ENCODE peak calls at places on chromosomes 2 and 18, in nine cellular contexts. One of them, this sample, is unnamed.

GRCh38 chr2:938181-939005 is 12.3 kb upstream of the SNTG2 start:
- DNase-seq in cardiac muscle cell: peak; percentile 85
- DNase-seq in IMR-90: no peak
- DNase-seq in lower leg skin: no peak
- DNase-seq in foreskin keratinocyte: no peak
- DNase-seq in GM13976: no peak
- DNase-seq in Calu3: no peak
- DNase-seq in heart left ventricle: no peak
- DNase-seq in prostate gland: no peak
- DNase-seq in this sample: no peak

GRCh38 chr2:15633971-15634346 is 42.3 kb downstream of the DDX1 start:
- DNase-seq in IMR-90: no peak
- DNase-seq in foreskin keratinocyte: no peak
- DNase-seq in heart left ventricle: no peak
- DNase-seq in cardiac muscle cell: no peak
- DNase-seq in prostate gland: no peak
- DNase-seq in Calu3: no peak
- DNase-seq in lower leg skin: no peak
- DNase-seq in GM13976: no peak
- DNase-seq in this sample: no peak

GRCh38 chr2:46260305-46260704 is 36.9 kb upstream of the EPAS1 start:
- DNase-seq in lower leg skin: no peak
- DNase-seq in foreskin keratinocyte: no peak
- DNase-seq in IMR-90: no peak
- DNase-seq in cardiac muscle cell: peak; percentile 63
- DNase-seq in GM13976: no peak
- DNase-seq in prostate gland: no peak
- DNase-seq in Calu3: no peak
- DNase-seq in heart left ventricle: no peak
- DNase-seq in this sample: no peak

GRCh38 chr2:139201516-139201915 is 421.3 kb upstream of the NXPH2 start:
- DNase-seq in cardiac muscle cell: no peak
- DNase-seq in prostate gland: no peak
- DNase-seq in heart left ventricle: no peak
- DNase-seq in lower leg skin: no peak
- DNase-seq in GM13976: no peak
- DNase-seq in foreskin keratinocyte: no peak
- DNase-seq in Calu3: no peak
- DNase-seq in IMR-90: no peak
- DNase-seq in this sample: no peak

GRCh38 chr2:239881031-239881471 is 144.1 kb downstream of the NDUFA10 start:
- DNase-seq in lower leg skin: no peak
- DNase-seq in heart left ventricle: no peak
- DNase-seq in cardiac muscle cell: no peak
- DNase-seq in Calu3: no peak
- DNase-seq in prostate gland: no peak
- DNase-seq in IMR-90: no peak
- DNase-seq in GM13976: no peak
- DNase-seq in foreskin keratinocyte: no peak
- DNase-seq in this sample: no peak

GRCh38 chr2:28340312-28341202 is 52.1 kb upstream of the FOSL2 start:
- DNase-seq in Calu3: no peak
- DNase-seq in GM13976: no peak
- DNase-seq in prostate gland: no peak
- DNase-seq in IMR-90: no peak
- DNase-seq in foreskin keratinocyte: no peak
- DNase-seq in lower leg skin: no peak
- DNase-seq in cardiac muscle cell: no peak
- DNase-seq in heart left ventricle: no peak
- DNase-seq in this sample: no peak

GRCh38 chr2:188028739-188029138 is 262.9 kb upstream of the GULP1 start:
- DNase-seq in heart left ventricle: no peak
- DNase-seq in foreskin keratinocyte: no peak
- DNase-seq in cardiac muscle cell: no peak
- DNase-seq in Calu3: no peak
- DNase-seq in IMR-90: no peak
- DNase-seq in GM13976: no peak
- DNase-seq in lower leg skin: no peak
- DNase-seq in prostate gland: no peak
- DNase-seq in this sample: no peak

GRCh38 chr2:240813231-240813921 is 6.6 kb downstream of the KIF1A start:
- DNase-seq in GM13976: no peak
- DNase-seq in Calu3: no peak
- DNase-seq in cardiac muscle cell: no peak
- DNase-seq in prostate gland: no peak
- DNase-seq in foreskin keratinocyte: no peak
- DNase-seq in lower leg skin: no peak
- DNase-seq in heart left ventricle: no peak
- DNase-seq in IMR-90: no peak
- DNase-seq in this sample: no peak

GRCh38 chr2:128347701-128348504 is 29.2 kb upstream of the HS6ST1 start:
- DNase-seq in foreskin keratinocyte: no peak
- DNase-seq in prostate gland: peak; percentile 75
- DNase-seq in cardiac muscle cell: peak; percentile 90
- DNase-seq in heart left ventricle: peak; percentile 88
- DNase-seq in IMR-90: peak; percentile 23
- DNase-seq in GM13976: no peak
- DNase-seq in lower leg skin: no peak
- DNase-seq in Calu3: no peak
- DNase-seq in this sample: no peak

GRCh38 chr2:2026851-2027250 is 282.5 kb upstream of the PXDN start:
- DNase-seq in IMR-90: no peak
- DNase-seq in GM13976: no peak
- DNase-seq in heart left ventricle: no peak
- DNase-seq in lower leg skin: no peak
- DNase-seq in Calu3: no peak
- DNase-seq in prostate gland: no peak
- DNase-seq in foreskin keratinocyte: no peak
- DNase-seq in cardiac muscle cell: no peak
- DNase-seq in this sample: no peak

GRCh38 chr2:120844098-120844738 is 108.5 kb downstream of the GLI2 start:
- DNase-seq in IMR-90: no peak
- DNase-seq in heart left ventricle: no peak
- DNase-seq in Calu3: no peak
- DNase-seq in GM13976: no peak
- DNase-seq in lower leg skin: no peak
- DNase-seq in foreskin keratinocyte: no peak
- DNase-seq in cardiac muscle cell: no peak
- DNase-seq in prostate gland: no peak
- DNase-seq in this sample: no peak

GRCh38 chr2:111116843-111117665 is 3.7 kb upstream of the BCL2L11 start:
- DNase-seq in lower leg skin: peak; percentile 65
- DNase-seq in GM13976: peak; percentile 75
- DNase-seq in cardiac muscle cell: peak; percentile 78
- DNase-seq in foreskin keratinocyte: peak; percentile 66
- DNase-seq in prostate gland: peak; percentile 75
- DNase-seq in Calu3: peak; percentile 83
- DNase-seq in IMR-90: peak; percentile 71
- DNase-seq in heart left ventricle: peak; percentile 75
- DNase-seq in this sample: peak; percentile 79

GRCh38 chr2:65452150-65452895 is 19.9 kb upstream of the SPRED2 start:
- DNase-seq in prostate gland: no peak
- DNase-seq in lower leg skin: no peak
- DNase-seq in IMR-90: no peak
- DNase-seq in foreskin keratinocyte: peak; percentile 88
- DNase-seq in cardiac muscle cell: no peak
- DNase-seq in GM13976: no peak
- DNase-seq in heart left ventricle: no peak
- DNase-seq in Calu3: no peak
- DNase-seq in this sample: no peak

DNA sequence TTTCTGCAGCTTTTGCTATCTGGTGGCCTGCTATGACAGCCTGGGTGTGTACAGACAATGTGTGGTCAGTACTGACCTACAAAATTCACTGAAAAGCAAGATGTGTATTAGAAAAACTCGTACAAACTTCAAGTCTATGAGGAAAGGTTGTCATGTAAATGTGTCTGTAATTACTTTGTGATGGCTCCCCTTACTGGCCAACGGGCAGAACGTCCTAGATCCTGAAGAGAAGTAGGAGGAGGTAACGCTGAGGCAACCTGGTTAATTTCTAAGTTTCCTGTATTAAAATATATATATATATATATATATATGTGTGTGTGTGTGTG is 95.5 kb downstream of the GALNT3 start:
- DNase-seq in cardiac muscle cell: peak; percentile 74
- DNase-seq in IMR-90: peak; percentile 43
- DNase-seq in GM13976: peak; percentile 7
- DNase-seq in foreskin keratinocyte: peak; percentile 54
- DNase-seq in lower leg skin: no peak
- DNase-seq in prostate gland: peak; percentile 19
- DNase-seq in Calu3: peak; percentile 38
- DNase-seq in heart left ventricle: peak; percentile 25
- DNase-seq in this sample: no peak
- TF ChIP-seq CTCF in cardiac muscle cell: peak; percentile 59
- TF ChIP-seq CTCF in IMR-90: peak; percentile 43
- TF ChIP-seq CTCF in GM13976: no peak
- TF ChIP-seq CTCF in foreskin keratinocyte: peak; percentile 75
- TF ChIP-seq CTCF in lower leg skin: no peak
- TF ChIP-seq CTCF in prostate gland: no peak
- TF ChIP-seq CTCF in Calu3: no peak
- TF ChIP-seq CTCF in heart left ventricle: peak; percentile 35
- TF ChIP-seq CTCF in this sample: peak; percentile 77

GRCh38 chr2:160329196-160329595 is 129.1 kb upstream of the ITGB6 start:
- DNase-seq in foreskin keratinocyte: no peak
- DNase-seq in IMR-90: no peak
- DNase-seq in heart left ventricle: no peak
- DNase-seq in lower leg skin: no peak
- DNase-seq in GM13976: no peak
- DNase-seq in Calu3: no peak
- DNase-seq in prostate gland: no peak
- DNase-seq in cardiac muscle cell: no peak
- DNase-seq in this sample: no peak

GRCh38 chr2:160334028-160334729 is 134.1 kb upstream of the ITGB6 start:
- DNase-seq in cardiac muscle cell: peak; percentile 89
- DNase-seq in foreskin keratinocyte: peak; percentile 50
- DNase-seq in GM13976: no peak
- DNase-seq in Calu3: no peak
- DNase-seq in lower leg skin: no peak
- DNase-seq in IMR-90: peak; percentile 71
- DNase-seq in heart left ventricle: no peak
- DNase-seq in prostate gland: no peak
- DNase-seq in this sample: no peak

GRCh38 chr2:160331258-160332025 is 131.4 kb upstream of the ITGB6 start:
- DNase-seq in heart left ventricle: peak; percentile 75
- DNase-seq in GM13976: no peak
- DNase-seq in foreskin keratinocyte: no peak
- DNase-seq in lower leg skin: no peak
- DNase-seq in IMR-90: no peak
- DNase-seq in prostate gland: no peak
- DNase-seq in cardiac muscle cell: no peak
- DNase-seq in Calu3: no peak
- DNase-seq in this sample: no peak

GRCh38 chr2:160333324-160334027 is 133.4 kb upstream of the ITGB6 start:
- DNase-seq in cardiac muscle cell: no peak
- DNase-seq in foreskin keratinocyte: no peak
- DNase-seq in lower leg skin: no peak
- DNase-seq in IMR-90: no peak
- DNase-seq in prostate gland: no peak
- DNase-seq in heart left ventricle: no peak
- DNase-seq in Calu3: no peak
- DNase-seq in GM13976: no peak
- DNase-seq in this sample: no peak

GRCh38 chr2:160332318-160332717 is 132.2 kb upstream of the ITGB6 start:
- DNase-seq in prostate gland: no peak
- DNase-seq in IMR-90: peak; percentile 65
- DNase-seq in GM13976: no peak
- DNase-seq in Calu3: no peak
- DNase-seq in heart left ventricle: no peak
- DNase-seq in lower leg skin: no peak
- DNase-seq in foreskin keratinocyte: no peak
- DNase-seq in cardiac muscle cell: peak; percentile 72
- DNase-seq in this sample: no peak
- TF ChIP-seq CTCF in prostate gland: no peak
- TF ChIP-seq CTCF in IMR-90: peak; percentile 26
- TF ChIP-seq CTCF in GM13976: no peak
- TF ChIP-seq CTCF in Calu3: no peak
- TF ChIP-seq CTCF in heart left ventricle: no peak
- TF ChIP-seq CTCF in lower leg skin: no peak
- TF ChIP-seq CTCF in foreskin keratinocyte: peak; percentile 38
- TF ChIP-seq CTCF in cardiac muscle cell: no peak
- TF ChIP-seq CTCF in this sample: no peak

GRCh38 chr18:31942999-31943894 is at the start of gene TRAPPC8:
- DNase-seq in lower leg skin: peak; percentile 98
- DNase-seq in prostate gland: peak; percentile 99
- DNase-seq in GM13976: peak; percentile 96
- DNase-seq in cardiac muscle cell: peak; percentile 99
- DNase-seq in IMR-90: peak; percentile 98
- DNase-seq in Calu3: peak; percentile 98
- DNase-seq in heart left ventricle: peak; percentile 99
- DNase-seq in foreskin keratinocyte: peak; percentile 96
- DNase-seq in this sample: peak; percentile 91
- TF ChIP-seq CTCF in lower leg skin: no peak
- TF ChIP-seq CTCF in prostate gland: no peak
- TF ChIP-seq CTCF in GM13976: peak; percentile 15
- TF ChIP-seq CTCF in cardiac muscle cell: no peak
- TF ChIP-seq CTCF in IMR-90: no peak
- TF ChIP-seq CTCF in Calu3: no peak
- TF ChIP-seq CTCF in heart left ventricle: no peak
- TF ChIP-seq CTCF in foreskin keratinocyte: peak; percentile 39
- TF ChIP-seq CTCF in this sample: peak; percentile 25

DNA sequence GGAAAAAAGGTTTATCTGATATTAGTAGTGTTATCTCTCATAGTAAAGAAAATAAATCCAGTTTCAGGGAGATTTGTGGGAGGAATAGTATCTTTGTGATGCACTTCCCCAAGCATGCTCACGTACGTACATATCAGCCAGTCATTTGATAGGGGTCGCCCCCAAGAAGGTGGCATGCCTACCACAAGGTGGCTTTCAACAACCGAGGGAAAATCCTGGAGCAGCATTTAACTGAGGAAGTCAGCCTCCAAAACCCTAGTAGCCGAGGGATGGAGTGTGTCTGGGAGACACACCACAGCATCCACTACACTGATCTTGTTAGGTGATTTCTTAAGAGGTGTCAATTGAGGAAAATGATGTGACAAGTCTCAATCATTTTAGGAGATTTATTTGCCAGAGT is 623.9 kb downstream of the NYAP2 start:
- DNase-seq in GM13976: no peak
- DNase-seq in lower leg skin: no peak
- DNase-seq in foreskin keratinocyte: no peak
- DNase-seq in Calu3: no peak
- DNase-seq in cardiac muscle cell: no peak
- DNase-seq in IMR-90: no peak
- DNase-seq in heart left ventricle: no peak
- DNase-seq in prostate gland: no peak
- DNase-seq in this sample: no peak
- TF ChIP-seq CTCF in GM13976: no peak
- TF ChIP-seq CTCF in lower leg skin: no peak
- TF ChIP-seq CTCF in foreskin keratinocyte: peak; percentile 12
- TF ChIP-seq CTCF in Calu3: no peak
- TF ChIP-seq CTCF in cardiac muscle cell: no peak
- TF ChIP-seq CTCF in IMR-90: no peak
- TF ChIP-seq CTCF in heart left ventricle: no peak
- TF ChIP-seq CTCF in prostate gland: no peak
- TF ChIP-seq CTCF in this sample: peak; percentile 14

DNA sequence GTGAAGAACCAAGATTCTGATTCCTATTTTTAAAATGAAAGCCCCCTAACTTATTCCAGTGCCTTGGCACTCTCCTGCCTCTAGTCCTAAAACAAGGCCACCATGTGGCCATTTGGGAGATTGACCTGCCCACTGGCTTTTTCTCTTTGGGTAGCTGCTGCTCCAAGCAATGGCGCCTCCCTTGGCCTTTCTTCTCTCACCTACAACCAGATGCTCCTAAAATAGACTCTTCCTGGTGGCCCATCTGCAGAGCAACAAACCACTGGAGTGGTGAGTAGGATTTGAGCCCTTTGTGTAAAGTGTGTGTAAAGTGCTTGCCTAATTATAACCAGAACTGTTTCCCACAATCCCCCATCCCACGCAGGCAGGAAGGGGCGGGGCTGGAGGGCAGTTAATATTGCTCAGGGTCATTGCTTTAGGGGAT is 114.2 kb downstream of the FHOD3 start:
- DNase-seq in Calu3: peak; percentile 37
- DNase-seq in heart left ventricle: no peak
- DNase-seq in lower leg skin: no peak
- DNase-seq in prostate gland: no peak
- DNase-seq in GM13976: no peak
- DNase-seq in foreskin keratinocyte: peak; percentile 38
- DNase-seq in cardiac muscle cell: peak; percentile 62
- DNase-seq in IMR-90: peak; percentile 19
- DNase-seq in this sample: no peak
- TF ChIP-seq CTCF in Calu3: peak; percentile 51
- TF ChIP-seq CTCF in heart left ventricle: no peak
- TF ChIP-seq CTCF in lower leg skin: no peak
- TF ChIP-seq CTCF in prostate gland: no peak
- TF ChIP-seq CTCF in GM13976: no peak
- TF ChIP-seq CTCF in foreskin keratinocyte: peak; percentile 61
- TF ChIP-seq CTCF in cardiac muscle cell: peak; percentile 62
- TF ChIP-seq CTCF in IMR-90: peak; percentile 46
- TF ChIP-seq CTCF in this sample: peak; percentile 42